ENCODE peak calls at places on chromosomes 13 and 19, in four cellular contexts. W, S, L and D are unnamed samples.

GRCh38 chr19:55044771-55045716 is 7.0 kb upstream of the GP6 start:
- DNase-seq in L (no peak), S (no peak), W (no peak), D (no peak)

GRCh38 chr19:42538841-42539709 is 10.8 kb upstream of the CEACAM1 start:
- DNase-seq in L (no peak), W (peak; percentile 7), S (no peak), D (no peak)

GRCh38 chr13:106034201-106034600 is 501.3 kb downstream of the EFNB2 start:
- DNase-seq in W (no peak), S (no peak), L (no peak), D (no peak)

GRCh38 chr19:1271528-1272422 is 2.6 kb downstream of the CIRBP start:
- DNase-seq in L (no peak), W (no peak), S (no peak), D (no peak)

GRCh38 chr13:105184221-105184620 is 1351.2 kb downstream of the EFNB2 start:
- DNase-seq in W (no peak), L (no peak), S (no peak), D (no peak)

GRCh38 chr19:48506138-48506733 is 5.4 kb downstream of the LMTK3 start:
- DNase-seq in L (no peak), S (peak; percentile 36), W (no peak), D (peak; percentile 24)

GRCh38 chr19:43776285-43776684 is 4.5 kb downstream of the KCNN4 start:
- DNase-seq in L (no peak), S (no peak), W (no peak), D (no peak)

GRCh38 chr13:113845723-113846638 is 17.9 kb downstream of the GAS6 start:
- DNase-seq in S (no peak), W (no peak), L (no peak), D (peak; percentile 23)

GRCh38 chr19:4870025-4870700 is 2.7 kb upstream of the PLIN3 start:
- DNase-seq in S (peak; percentile 90), W (no peak), L (no peak), D (no peak)

GRCh38 chr13:73901324-73902068 is 232.7 kb downstream of the KLF12 start:
- DNase-seq in W (no peak), L (no peak), S (no peak), D (no peak)

GRCh38 chr13:63279136-63279535 is 1863.5 kb upstream of the PCDH20 start:
- DNase-seq in W (no peak), L (no peak), S (no peak), D (no peak)

GRCh38 chr13:62119739-62120700 is 704.4 kb upstream of the PCDH20 start:
- DNase-seq in W (no peak), L (peak; percentile 16), S (peak; percentile 18), D (peak; percentile 9)

GRCh38 chr19:19459707-19460251 is 54.3 kb downstream of the GATAD2A start:
- DNase-seq in W (peak; percentile 68), L (no peak), S (peak; percentile 44), D (no peak)

GRCh38 chr19:55304980-55305379 is 20.2 kb downstream of the TMEM150B start:
- DNase-seq in W (no peak), L (no peak), S (no peak), D (no peak)

GRCh38 chr19:44430956-44431355 is 17.3 kb downstream of the ZNF229 start:
- DNase-seq in W (no peak), S (no peak), L (no peak), D (no peak)

GRCh38 chr13:61413572-61413971 is 2.1 kb downstream of the PCDH20 start:
- DNase-seq in L (no peak), W (no peak), S (no peak), D (no peak)

GRCh38 chr13:45490068-45490467 is 25.3 kb downstream of the COG3 start:
- DNase-seq in S (no peak), W (no peak), L (peak; percentile 5), D (no peak)

GRCh38 chr13:32894589-32895001 is 121.6 kb upstream of the KL start:
- DNase-seq in S (peak; percentile 24), L (no peak), W (no peak), D (no peak)

GRCh38 chr19:4049432-4049831 is 17.3 kb downstream of the ZBTB7A start:
- DNase-seq in S (no peak), L (no peak), W (no peak), D (no peak)

GRCh38 chr13:47117268-47117667 is 220.4 kb upstream of the HTR2A start:
- DNase-seq in W (no peak), L (no peak), S (no peak), D (no peak)

GRCh38 chr13:99969368-99969933 is 2.1 kb downstream of the ZIC5 start:
- DNase-seq in L (no peak), W (no peak), S (no peak), D (no peak)